ENCODE peak calls at places on chromosomes 7 and 10, in ten cellular contexts. J is AG10803; T is suprapubic skin; P is fibroblast of lung; C is neural crest cell; A is AG04450; H is activated B cell treated with CpG ODN at 0.5 μM for 24 hours; V is uterus; Z is DND-41; L is CD4-positive, alpha-beta T cell. X is an unnamed sample.

GRCh38 chr10:72812798-72813430 is 80.6 kb upstream of the OIT3 start:
- DNase-seq in P (peak), H (no peak), A (no peak), L (no peak), V (no peak), T (no peak), J (peak), Z (no peak), C (no peak), X (no peak)

GRCh38 chr10:5985029-5985428 is 7.7 kb upstream of the IL15RA start:
- DNase-seq in V (no peak), T (no peak), A (no peak), P (no peak), H (no peak), C (no peak), J (no peak), L (no peak), Z (no peak), X (no peak)

GRCh38 chr10:58577394-58577793 is 64.7 kb downstream of the BICC1 start:
- DNase-seq in H (no peak), V (no peak), J (peak), A (peak), L (no peak), T (no peak), P (peak), Z (no peak), C (no peak), X (no peak)

GRCh38 chr10:120048358-120048757 is 155.8 kb downstream of the SEC23IP start:
- DNase-seq in C (no peak), J (no peak), T (no peak), L (no peak), Z (no peak), A (no peak), P (no peak), H (no peak), V (no peak), X (no peak)

GRCh38 chr7:76225379-76225778 is 23.7 kb downstream of the SRRM3 start:
- DNase-seq in A (no peak), T (no peak), J (peak), C (peak), L (peak), V (no peak), P (peak), Z (peak), H (no peak), X (no peak)

GRCh38 chr7:118104812-118105441 is 79.0 kb upstream of the LSM8 start:
- DNase-seq in P (peak), C (no peak), J (peak), H (no peak), A (no peak), Z (no peak), V (no peak), L (no peak), T (no peak), X (no peak)

GRCh38 chr7:149866817-149867447 is 6.8 kb upstream of the ATP6V0E2 start:
- DNase-seq in L (no peak), H (no peak), A (peak), P (peak), T (peak), V (peak), Z (peak), J (peak), C (no peak), X (no peak)

GRCh38 chr10:5042922-5043321 is 39.3 kb upstream of the AKR1C2 start:
- DNase-seq in Z (no peak), T (no peak), J (no peak), A (no peak), H (no peak), V (no peak), P (no peak), C (no peak), L (no peak), X (no peak)

GRCh38 chr7:106419455-106420182 is 134.8 kb upstream of the NAMPT start:
- DNase-seq in H (no peak), V (no peak), T (no peak), A (no peak), P (no peak), Z (no peak), C (no peak), J (no peak), L (no peak), X (no peak)

GRCh38 chr10:13706175-13706574 is 119.4 kb downstream of the PRPF18 start:
- DNase-seq in T (no peak), Z (no peak), L (no peak), P (no peak), C (no peak), V (no peak), A (no peak), H (no peak), J (no peak), X (no peak)

GRCh38 chr10:8017276-8017675 is 37.2 kb upstream of the GATA3 start:
- DNase-seq in C (no peak), H (no peak), T (no peak), L (no peak), Z (no peak), J (peak), P (no peak), V (no peak), A (no peak), X (no peak)

GRCh38 chr7:9201928-9202327 is 768.5 kb downstream of the NXPH1 start:
- DNase-seq in V (no peak), L (no peak), J (no peak), A (no peak), Z (no peak), C (no peak), T (no peak), H (no peak), P (no peak), X (no peak)

GRCh38 chr10:36531621-36532020 is 593.8 kb upstream of the ANKRD30A start:
- DNase-seq in Z (no peak), H (no peak), V (no peak), T (no peak), A (no peak), C (no peak), P (no peak), J (peak), L (no peak), X (no peak)

GRCh38 chr10:43060291-43060690 is 16.6 kb upstream of the RET start:
- DNase-seq in A (no peak), C (no peak), V (no peak), L (no peak), Z (no peak), H (no peak), P (no peak), T (no peak), J (no peak), X (no peak)

GRCh38 chr7:12518920-12519681 is 51.4 kb upstream of the SCIN start:
- DNase-seq in L (no peak), P (peak), H (no peak), V (no peak), A (no peak), T (no peak), J (peak), Z (no peak), C (peak), X (no peak)

GRCh38 chr7:144513332-144513731 is 109.8 kb upstream of the NOBOX start:
- DNase-seq in A (no peak), V (no peak), J (no peak), T (no peak), H (no peak), L (no peak), Z (no peak), C (no peak), P (peak), X (no peak)

GRCh38 chr10:70981936-70982335 is 93.6 kb upstream of the PCBD1 start:
- DNase-seq in V (no peak), P (no peak), A (no peak), J (no peak), L (no peak), C (no peak), H (no peak), T (no peak), Z (no peak), X (peak)

GRCh38 chr10:100827819-100828743 is 82.7 kb downstream of the PAX2 start:
- DNase-seq in A (no peak), Z (no peak), J (no peak), H (peak), L (no peak), P (no peak), V (no peak), T (peak), C (peak), X (no peak)

GRCh38 chr7:114530074-114530611 is 115.5 kb downstream of the FOXP2 start:
- DNase-seq in J (peak), T (no peak), V (no peak), H (no peak), Z (no peak), P (peak), L (no peak), C (no peak), A (no peak), X (no peak)

GRCh38 chr10:127145173-127145572 is 51.2 kb downstream of the INSYN2A start:
- DNase-seq in L (no peak), Z (no peak), C (no peak), P (peak), A (peak), J (peak), H (no peak), V (no peak), T (no peak), X (no peak)

GRCh38 chr7:22660732-22661131 is 66.3 kb upstream of the IL6 start:
- DNase-seq in H (no peak), C (no peak), T (no peak), V (no peak), J (no peak), Z (peak), P (no peak), A (no peak), L (no peak), X (no peak)
- TF ChIP-seq CTCF in H (no peak), C (peak), T (no peak), V (no peak), J (no peak), Z (peak), P (no peak), A (no peak), L (no peak), X (peak)

DNA sequence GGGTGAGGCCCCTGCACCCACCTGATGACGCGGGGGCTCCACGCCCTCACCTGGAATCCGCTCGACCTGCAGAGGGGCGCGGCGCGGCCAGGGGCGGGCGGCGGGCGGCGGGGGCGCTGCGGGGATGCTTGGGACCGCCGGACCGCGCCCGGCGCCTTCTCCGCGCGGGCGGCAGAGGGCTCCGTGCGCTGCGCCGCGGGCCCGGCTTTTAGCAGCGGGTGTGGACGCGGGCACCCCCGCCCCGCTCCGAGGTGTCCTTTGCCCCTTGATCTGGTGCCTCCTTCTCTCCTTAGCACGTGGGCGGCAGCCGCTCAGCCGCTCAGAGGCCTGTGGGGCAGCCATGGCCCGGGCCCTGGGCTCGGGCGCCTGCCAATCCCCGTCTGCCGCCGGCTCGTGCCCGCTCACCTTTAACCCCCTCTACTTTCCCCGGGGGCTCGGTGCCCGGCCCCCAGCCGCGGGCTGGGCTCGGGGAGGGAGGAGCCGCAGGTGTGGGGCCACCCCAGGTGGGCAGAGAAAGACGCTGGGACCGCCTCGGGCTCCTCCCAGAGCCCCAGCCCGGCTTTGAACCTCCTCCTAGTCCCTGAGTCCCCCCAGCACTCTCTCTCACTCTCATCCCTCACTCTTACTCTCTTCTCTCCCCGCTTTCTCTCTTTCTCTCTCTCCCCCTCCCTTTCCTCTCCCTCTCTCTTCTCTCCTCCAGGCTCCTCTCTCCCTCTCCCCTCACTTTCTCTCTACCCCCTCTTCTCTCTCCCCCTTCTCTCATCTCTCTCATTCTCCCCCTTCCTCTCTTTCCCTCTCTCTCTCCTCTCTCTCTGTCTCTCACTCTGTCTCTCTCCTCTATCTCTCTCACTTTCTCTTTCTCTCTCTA is 19.7 kb upstream of the VPS37D start:
- DNase-seq in C (no peak), A (no peak), V (no peak), L (no peak), P (no peak), H (no peak), T (no peak), J (no peak), Z (no peak), X (no peak)
- TF ChIP-seq CTCF in C (no peak), A (no peak), V (no peak), L (no peak), P (no peak), H (no peak), T (peak), J (no peak), Z (no peak), X (peak)

DNA sequence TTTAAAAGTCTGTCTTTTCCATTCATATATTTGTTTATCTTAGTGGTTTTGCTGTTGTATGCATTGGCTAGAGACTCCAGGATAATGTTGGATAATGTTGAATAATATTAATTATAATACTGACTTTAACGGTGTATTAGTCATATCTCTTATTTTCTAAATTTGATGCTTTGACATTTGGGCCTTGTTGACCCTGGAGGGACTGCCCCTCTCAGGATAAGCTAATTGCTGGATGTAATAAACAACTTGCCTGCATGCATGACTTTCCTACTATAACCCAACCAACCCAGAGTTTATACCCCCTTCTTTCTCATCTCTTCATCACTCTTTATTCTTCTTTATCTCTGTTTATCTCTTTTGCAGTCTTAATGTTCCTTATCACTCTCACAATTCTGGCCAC is 90.9 kb upstream of the ABI1 start:
- DNase-seq in J (no peak), A (no peak), H (no peak), T (no peak), L (no peak), Z (no peak), C (no peak), P (no peak), V (no peak), X (no peak)
- TF ChIP-seq CTCF in J (no peak), A (no peak), H (no peak), T (no peak), L (no peak), Z (no peak), C (no peak), P (no peak), V (no peak), X (no peak)

GRCh38 chr10:28984431-28984830 is 304.4 kb upstream of the LYZL1 start:
- DNase-seq in Z (peak), V (peak), H (no peak), C (no peak), L (no peak), J (peak), T (no peak), A (peak), P (peak), X (peak)
- TF ChIP-seq CTCF in Z (no peak), V (no peak), H (no peak), C (no peak), L (no peak), J (no peak), T (no peak), A (no peak), P (no peak), X (no peak)

GRCh38 chr7:55144955-55145342 is 126.1 kb downstream of the EGFR start:
- DNase-seq in C (no peak), V (no peak), J (no peak), P (no peak), T (no peak), L (no peak), A (no peak), H (no peak), Z (no peak), X (no peak)

GRCh38 chr7:55147101-55147500 is 128.3 kb downstream of the EGFR start:
- DNase-seq in V (no peak), J (no peak), A (no peak), P (no peak), L (no peak), T (no peak), H (no peak), C (no peak), Z (no peak), X (no peak)

GRCh38 chr7:55145606-55146005 is 126.8 kb downstream of the EGFR start:
- DNase-seq in J (no peak), A (no peak), Z (no peak), C (no peak), L (no peak), T (no peak), V (no peak), H (no peak), P (no peak), X (no peak)

GRCh38 chr7:55142919-55143600 is 124.2 kb downstream of the EGFR start:
- DNase-seq in H (no peak), Z (no peak), P (no peak), A (no peak), T (no peak), V (no peak), L (no peak), C (no peak), J (no peak), X (no peak)

GRCh38 chr7:55144333-55144954 is 125.6 kb downstream of the EGFR start:
- DNase-seq in H (no peak), V (no peak), P (no peak), L (no peak), Z (peak), J (no peak), C (no peak), A (no peak), T (no peak), X (no peak)
- TF ChIP-seq CTCF in H (no peak), V (no peak), P (no peak), L (no peak), Z (peak), J (peak), C (peak), A (peak), T (no peak), X (peak)

GRCh38 chr7:157136372-157136771 is 2.4 kb upstream of the UBE3C start:
- DNase-seq in C (no peak), H (no peak), V (no peak), J (peak), A (peak), Z (no peak), L (no peak), T (no peak), P (peak), X (no peak)
- TF ChIP-seq CTCF in C (peak), H (no peak), V (no peak), J (peak), A (peak), Z (peak), L (no peak), T (no peak), P (peak), X (peak)

GRCh38 chr7:158188676-158189075 is 398.9 kb downstream of the PTPRN2 start:
- DNase-seq in V (no peak), J (no peak), H (no peak), Z (no peak), L (no peak), P (no peak), C (no peak), T (no peak), A (no peak), X (no peak)
- TF ChIP-seq CTCF in V (no peak), J (no peak), H (no peak), Z (no peak), L (no peak), P (no peak), C (no peak), T (no peak), A (no peak), X (no peak)

GRCh38 chr7:43711503-43711902 is 17.8 kb downstream of the COA1 start:
- DNase-seq in P (no peak), Z (no peak), V (no peak), L (no peak), C (no peak), T (no peak), J (no peak), H (no peak), A (no peak), X (no peak)
- TF ChIP-seq CTCF in P (no peak), Z (no peak), V (no peak), L (no peak), C (no peak), T (no peak), J (no peak), H (no peak), A (no peak), X (no peak)

GRCh38 chr7:156791241-156791640 is 101.7 kb downstream of the LMBR1 start:
- DNase-seq in H (no peak), L (no peak), C (no peak), Z (no peak), P (no peak), V (no peak), T (no peak), A (no peak), J (no peak), X (no peak)
- TF ChIP-seq CTCF in H (no peak), L (no peak), C (no peak), Z (no peak), P (no peak), V (no peak), T (no peak), A (no peak), J (no peak), X (no peak)

X was measured in chondrocyte.